ENCODE peak calls at places on chromosome 9, in ten cellular contexts. C is Daoy; D is posterior cingulate gyrus; M is AG09309; U is naive thymus-derived CD8-positive, alpha-beta T cell; X is foreskin fibroblast; H is GM06990; L is BE2C; Y is T-helper 9 cell; Q is GOT3. B is an unnamed sample.

GRCh38 chr9:3526903-3527652 is 1.3 kb upstream of the RFX3 start:
- DNase-seq in Y (no peak), C (no peak), U (no peak), D (peak; percentile 3), Q (no peak), H (no peak), X (no peak), L (peak; percentile 65), M (no peak), B (peak; percentile 29)

GRCh38 chr9:127637322-127637847 is 25.3 kb downstream of the STXBP1 start:
- DNase-seq in H (no peak), L (no peak), C (peak; percentile 60), U (no peak), M (peak; percentile 76), Q (no peak), Y (no peak), D (no peak), X (peak; percentile 85), B (no peak)

GRCh38 chr9:97594414-97594921 is 38.7 kb downstream of the TSTD2 start:
- DNase-seq in M (no peak), C (no peak), U (no peak), X (no peak), Q (no peak), H (no peak), D (peak; percentile 30), L (peak; percentile 72), Y (no peak), B (no peak)

GRCh38 chr9:132061526-132061925 is 18.1 kb downstream of the MED27 start:
- DNase-seq in L (no peak), C (no peak), X (no peak), M (no peak), Y (no peak), H (no peak), D (no peak), Q (no peak), U (no peak), B (no peak)

GRCh38 chr9:124760719-124761118 is 10.4 kb downstream of the NR6A1 start:
- DNase-seq in X (no peak), D (no peak), M (no peak), H (no peak), C (no peak), Q (no peak), Y (no peak), L (no peak), U (no peak), B (no peak)

GRCh38 chr9:69433426-69433825 is 108.4 kb downstream of the ENTREP1 start:
- DNase-seq in Y (no peak), H (no peak), X (peak; percentile 68), L (no peak), Q (no peak), C (peak; percentile 38), M (no peak), D (no peak), U (no peak), B (no peak)

GRCh38 chr9:16496908-16497307 is 373.6 kb downstream of the BNC2 start:
- DNase-seq in D (no peak), M (no peak), L (no peak), C (no peak), X (no peak), U (no peak), H (no peak), Y (no peak), Q (no peak), B (no peak)

GRCh38 chr9:88920645-88921044 is 70.6 kb upstream of the S1PR3 start:
- DNase-seq in M (no peak), D (no peak), L (no peak), C (no peak), X (no peak), Y (no peak), U (no peak), H (no peak), Q (no peak), B (no peak)

GRCh38 chr9:115543511-115543910 is 425.6 kb upstream of the TNC start:
- DNase-seq in H (no peak), M (no peak), Q (no peak), D (no peak), L (no peak), U (no peak), C (no peak), X (no peak), Y (no peak), B (no peak)

GRCh38 chr9:18002718-18003438 is 424.0 kb downstream of the SH3GL2 start:
- DNase-seq in Q (no peak), Y (no peak), H (no peak), C (no peak), M (no peak), X (no peak), D (no peak), U (no peak), L (no peak), B (no peak)

GRCh38 chr9:21549251-21549765 is 67.2 kb upstream of the IFNE start:
- DNase-seq in M (peak; percentile 93), U (no peak), Y (no peak), L (no peak), H (no peak), Q (no peak), C (no peak), X (peak; percentile 91), D (no peak), B (no peak)

GRCh38 chr9:127508901-127509260 is 57.6 kb downstream of the LRSAM1 start:
- DNase-seq in X (no peak), Y (no peak), U (no peak), D (no peak), C (no peak), M (no peak), L (no peak), Q (no peak), H (no peak), B (no peak)

GRCh38 chr9:76545191-76545590 is 86.2 kb downstream of the GCNT1 start:
- DNase-seq in H (no peak), D (no peak), M (no peak), U (no peak), C (no peak), Y (no peak), Q (no peak), X (no peak), L (no peak), B (no peak)

B was measured in SW 1271.